ENCODE peak calls at places on chromosomes 6 and 20, in nine cellular contexts. Z is small intestine; A is NCI-H1417; P is WTC11; N is fibroblast of the conjunctiva; F is fibroblast of pulmonary artery; Y is CD4-positive, alpha-beta T cell; K is colonic mucosa; W is SJSA1. J is an unnamed sample.

GRCh38 chr6:91633374-91634184 is 1046.7 kb upstream of the MAP3K7 start:
- DNase-seq in Z (peak; percentile 5), A (no peak), P (no peak), N (no peak), F (no peak), Y (no peak), K (no peak), W (no peak), J (no peak)

GRCh38 chr6:52976591-52977035 is 18.5 kb downstream of the GSTA4 start:
- DNase-seq in Z (peak; percentile 8), A (no peak), P (no peak), N (no peak), F (no peak), Y (no peak), K (no peak), W (no peak), J (no peak)

GRCh38 chr6:66735106-66735890 is 1028.3 kb upstream of the EYS start:
- DNase-seq in Z (no peak), A (no peak), P (no peak), N (peak; percentile 0), F (peak; percentile 83), Y (no peak), K (no peak), W (no peak), J (no peak)

GRCh38 chr6:56838965-56839364 is 115.9 kb upstream of the BEND6 start:
- DNase-seq in Z (no peak), A (no peak), P (no peak), N (no peak), F (no peak), Y (no peak), K (no peak), W (no peak), J (no peak)

GRCh38 chr6:137264308-137265075 is 45.3 kb upstream of the IFNGR1 start:
- DNase-seq in Z (no peak), A (no peak), P (no peak), N (no peak), F (no peak), Y (no peak), K (no peak), W (no peak), J (no peak)

GRCh38 chr6:121748376-121748775 is 312.9 kb downstream of the GJA1 start:
- DNase-seq in Z (no peak), A (no peak), P (no peak), N (no peak), F (peak; percentile 83), Y (no peak), K (no peak), W (no peak), J (no peak)

GRCh38 chr6:158861686-158862381 is 42.7 kb upstream of the EZR start:
- DNase-seq in Z (peak; percentile 89), A (no peak), P (no peak), N (no peak), F (no peak), Y (no peak), K (no peak), W (no peak), J (no peak)

GRCh38 chr6:141103246-141103645 is 1029.5 kb upstream of the GJE1 start:
- DNase-seq in Z (no peak), A (peak; percentile 90), P (no peak), N (no peak), F (peak; percentile 13), Y (no peak), K (no peak), W (no peak), J (no peak)

GRCh38 chr6:31659649-31660223 is 842 bp downstream of the C6orf47 start:
- DNase-seq in Z (peak; percentile 31), A (no peak), P (no peak), N (no peak), F (peak; percentile 18), Y (no peak), K (no peak), W (no peak), J (no peak)

GRCh38 chr6:129490551-129491245 is 219.3 kb downstream of the ARHGAP18 start:
- DNase-seq in Z (peak; percentile 64), A (no peak), P (no peak), N (peak; percentile 96), F (peak; percentile 97), Y (peak; percentile 30), K (peak; percentile 29), W (peak; percentile 85), J (peak; percentile 62)

GRCh38 chr20:19491241-19491640 is 266.8 kb upstream of the RIN2 start:
- DNase-seq in Z (no peak), A (no peak), P (no peak), N (no peak), F (no peak), Y (no peak), K (no peak), W (no peak), J (no peak)

GRCh38 chr20:15079594-15080340 is 742.4 kb upstream of the FLRT3 start:
- DNase-seq in Z (no peak), A (no peak), P (no peak), N (no peak), F (no peak), Y (no peak), K (no peak), W (no peak), J (no peak)

GRCh38 chr6:168490757-168491156 is 49.8 kb downstream of the SMOC2 start:
- DNase-seq in Z (no peak), A (no peak), P (no peak), N (no peak), F (no peak), Y (no peak), K (no peak), W (no peak), J (no peak)

GRCh38 chr20:39112196-39112743 is 150.1 kb downstream of the DHX35 start:
- DNase-seq in Z (peak; percentile 29), A (peak; percentile 57), P (peak; percentile 69), N (peak; percentile 28), F (peak; percentile 56), Y (no peak), K (no peak), W (no peak), J (peak; percentile 66)

J was measured in A549.